ENCODE peak calls at places on chromosome 6, in ten cellular contexts. B, N, L, T, Q, G, M, D, I and H are unnamed samples.

GRCh38 chr6:107656381-107656780 is 166.5 kb downstream of the SOBP start:
- DNase-seq in B (no peak), T (no peak), G (no peak), N (no peak), L (no peak), Q (no peak), D (no peak), I (no peak), M (peak; percentile 57), H (no peak)

GRCh38 chr6:7171119-7171518 is 63.4 kb downstream of the RREB1 start:
- DNase-seq in M (peak; percentile 38), L (no peak), B (no peak), G (no peak), I (no peak), T (no peak), N (no peak), D (no peak), Q (no peak), H (no peak)

GRCh38 chr6:117169781-117170281 is 95.5 kb upstream of the VGLL2 start:
- DNase-seq in Q (no peak), L (no peak), G (no peak), B (no peak), D (no peak), I (no peak), M (no peak), N (no peak), T (no peak), H (no peak)

GRCh38 chr6:71250050-71250689 is 38.4 kb upstream of the OGFRL1 start:
- DNase-seq in T (no peak), L (no peak), Q (no peak), B (no peak), M (peak; percentile 59), D (no peak), N (no peak), I (no peak), G (no peak), H (peak; percentile 74)

GRCh38 chr6:110518281-110518623 is 41.8 kb upstream of the SLC22A16 start:
- DNase-seq in Q (no peak), M (no peak), D (no peak), L (no peak), T (no peak), I (no peak), G (no peak), N (no peak), B (no peak), H (no peak)

GRCh38 chr6:3867616-3868502 is 18.7 kb downstream of the FAM50B start:
- DNase-seq in I (no peak), L (no peak), B (no peak), Q (no peak), G (no peak), T (no peak), D (no peak), N (no peak), M (no peak), H (no peak)

GRCh38 chr6:25218346-25218745 is 60.8 kb upstream of the CARMIL1 start:
- DNase-seq in T (no peak), Q (peak; percentile 27), D (no peak), N (no peak), M (no peak), L (no peak), G (no peak), B (no peak), I (no peak), H (no peak)

GRCh38 chr6:15484115-15484514 is 178.7 kb downstream of the DTNBP1 start:
- DNase-seq in B (no peak), I (no peak), Q (no peak), N (no peak), M (no peak), D (no peak), L (no peak), G (no peak), T (no peak), H (no peak)